ENCODE peak calls at places on chromosomes 2 and 18, in nine cellular contexts. One of them, this sample, is unnamed.

GRCh38 chr18:9989481-9989880 is 75.7 kb downstream of the VAPA start:
- DNase-seq in bronchial epithelial cell: no peak
- DNase-seq in BJ: no peak
- DNase-seq in PC-3: no peak
- DNase-seq in fibroblast of lung: no peak
- DNase-seq in heart right ventricle: no peak
- DNase-seq in NT2/D1: no peak
- DNase-seq in effector memory CD4-positive, alpha-beta T cell: no peak
- DNase-seq in endodermal cell: no peak
- DNase-seq in this sample: no peak

GRCh38 chr18:36580266-36580665 is 248.5 kb downstream of the TPGS2 start:
- DNase-seq in fibroblast of lung: peak; percentile 14
- DNase-seq in heart right ventricle: no peak
- DNase-seq in BJ: no peak
- DNase-seq in endodermal cell: no peak
- DNase-seq in NT2/D1: no peak
- DNase-seq in PC-3: no peak
- DNase-seq in effector memory CD4-positive, alpha-beta T cell: no peak
- DNase-seq in bronchial epithelial cell: peak; percentile 54
- DNase-seq in this sample: no peak

GRCh38 chr2:53568463-53568862 is 199.1 kb upstream of the CHAC2 start:
- DNase-seq in bronchial epithelial cell: peak; percentile 5
- DNase-seq in NT2/D1: no peak
- DNase-seq in effector memory CD4-positive, alpha-beta T cell: no peak
- DNase-seq in fibroblast of lung: peak; percentile 6
- DNase-seq in BJ: no peak
- DNase-seq in endodermal cell: no peak
- DNase-seq in PC-3: peak; percentile 10
- DNase-seq in heart right ventricle: no peak
- DNase-seq in this sample: no peak

GRCh38 chr2:111898703-111899514 is 502 bp downstream of the MERTK start:
- DNase-seq in endodermal cell: no peak
- DNase-seq in BJ: no peak
- DNase-seq in heart right ventricle: peak; percentile 37
- DNase-seq in PC-3: no peak
- DNase-seq in NT2/D1: peak; percentile 16
- DNase-seq in fibroblast of lung: no peak
- DNase-seq in bronchial epithelial cell: no peak
- DNase-seq in effector memory CD4-positive, alpha-beta T cell: no peak
- DNase-seq in this sample: no peak

GRCh38 chr2:47072018-47072691 is 83.0 kb downstream of the STPG4 start:
- DNase-seq in heart right ventricle: peak; percentile 87
- DNase-seq in fibroblast of lung: peak; percentile 90
- DNase-seq in effector memory CD4-positive, alpha-beta T cell: no peak
- DNase-seq in NT2/D1: no peak
- DNase-seq in endodermal cell: no peak
- DNase-seq in PC-3: no peak
- DNase-seq in bronchial epithelial cell: no peak
- DNase-seq in BJ: peak; percentile 69
- DNase-seq in this sample: peak; percentile 75

GRCh38 chr2:219502618-219503017 is 3.9 kb downstream of the GMPPA start:
- DNase-seq in BJ: no peak
- DNase-seq in heart right ventricle: no peak
- DNase-seq in NT2/D1: no peak
- DNase-seq in endodermal cell: no peak
- DNase-seq in bronchial epithelial cell: no peak
- DNase-seq in PC-3: no peak
- DNase-seq in fibroblast of lung: no peak
- DNase-seq in effector memory CD4-positive, alpha-beta T cell: no peak
- DNase-seq in this sample: no peak

GRCh38 chr18:3624818-3625716 is 175.1 kb downstream of the TGIF1 start:
- DNase-seq in BJ: peak; percentile 84
- DNase-seq in endodermal cell: peak; percentile 68
- DNase-seq in NT2/D1: no peak
- DNase-seq in heart right ventricle: no peak
- DNase-seq in fibroblast of lung: peak; percentile 92
- DNase-seq in effector memory CD4-positive, alpha-beta T cell: peak; percentile 39
- DNase-seq in bronchial epithelial cell: peak; percentile 93
- DNase-seq in PC-3: peak; percentile 95
- DNase-seq in this sample: peak; percentile 98

GRCh38 chr2:237441605-237442004 is 27.6 kb upstream of the COL6A3 start:
- DNase-seq in effector memory CD4-positive, alpha-beta T cell: no peak
- DNase-seq in BJ: no peak
- DNase-seq in NT2/D1: no peak
- DNase-seq in heart right ventricle: no peak
- DNase-seq in endodermal cell: no peak
- DNase-seq in PC-3: no peak
- DNase-seq in fibroblast of lung: peak; percentile 88
- DNase-seq in bronchial epithelial cell: peak; percentile 45
- DNase-seq in this sample: no peak

GRCh38 chr2:230323385-230324106 is 3.4 kb upstream of the SP140L start:
- DNase-seq in fibroblast of lung: no peak
- DNase-seq in effector memory CD4-positive, alpha-beta T cell: no peak
- DNase-seq in BJ: no peak
- DNase-seq in NT2/D1: no peak
- DNase-seq in endodermal cell: peak; percentile 58
- DNase-seq in bronchial epithelial cell: no peak
- DNase-seq in heart right ventricle: no peak
- DNase-seq in PC-3: no peak
- DNase-seq in this sample: no peak

GRCh38 chr2:145258903-145259579 is 739.1 kb upstream of the ZEB2 start:
- DNase-seq in bronchial epithelial cell: no peak
- DNase-seq in BJ: no peak
- DNase-seq in PC-3: no peak
- DNase-seq in NT2/D1: no peak
- DNase-seq in heart right ventricle: no peak
- DNase-seq in effector memory CD4-positive, alpha-beta T cell: no peak
- DNase-seq in endodermal cell: no peak
- DNase-seq in fibroblast of lung: no peak
- DNase-seq in this sample: no peak

GRCh38 chr2:230931556-230932231 is 6.7 kb upstream of the GPR55 start:
- DNase-seq in heart right ventricle: no peak
- DNase-seq in BJ: no peak
- DNase-seq in effector memory CD4-positive, alpha-beta T cell: no peak
- DNase-seq in endodermal cell: peak; percentile 38
- DNase-seq in NT2/D1: no peak
- DNase-seq in PC-3: no peak
- DNase-seq in fibroblast of lung: no peak
- DNase-seq in bronchial epithelial cell: no peak
- DNase-seq in this sample: no peak

GRCh38 chr2:43898134-43898957 is 59.6 kb downstream of the ABCG8 start:
- DNase-seq in bronchial epithelial cell: peak; percentile 15
- DNase-seq in heart right ventricle: no peak
- DNase-seq in PC-3: no peak
- DNase-seq in NT2/D1: no peak
- DNase-seq in effector memory CD4-positive, alpha-beta T cell: no peak
- DNase-seq in BJ: no peak
- DNase-seq in endodermal cell: peak; percentile 74
- DNase-seq in fibroblast of lung: peak; percentile 19
- DNase-seq in this sample: no peak

GRCh38 chr2:44974064-44974715 is 32.7 kb downstream of the SIX3 start:
- DNase-seq in effector memory CD4-positive, alpha-beta T cell: no peak
- DNase-seq in NT2/D1: peak; percentile 86
- DNase-seq in BJ: no peak
- DNase-seq in endodermal cell: peak; percentile 90
- DNase-seq in heart right ventricle: no peak
- DNase-seq in bronchial epithelial cell: peak; percentile 76
- DNase-seq in PC-3: peak; percentile 90
- DNase-seq in fibroblast of lung: peak; percentile 72
- DNase-seq in this sample: peak; percentile 66

GRCh38 chr18:35352778-35353177 is 8.6 kb upstream of the ZNF24 start:
- DNase-seq in fibroblast of lung: no peak
- DNase-seq in heart right ventricle: no peak
- DNase-seq in NT2/D1: no peak
- DNase-seq in PC-3: no peak
- DNase-seq in effector memory CD4-positive, alpha-beta T cell: no peak
- DNase-seq in endodermal cell: no peak
- DNase-seq in BJ: no peak
- DNase-seq in bronchial epithelial cell: no peak
- DNase-seq in this sample: no peak

GRCh38 chr18:35507623-35508022 is 9.9 kb upstream of the INO80C start:
- DNase-seq in BJ: no peak
- DNase-seq in NT2/D1: no peak
- DNase-seq in bronchial epithelial cell: no peak
- DNase-seq in heart right ventricle: no peak
- DNase-seq in endodermal cell: peak; percentile 32
- DNase-seq in effector memory CD4-positive, alpha-beta T cell: no peak
- DNase-seq in PC-3: peak; percentile 29
- DNase-seq in fibroblast of lung: no peak
- DNase-seq in this sample: no peak

DNA sequence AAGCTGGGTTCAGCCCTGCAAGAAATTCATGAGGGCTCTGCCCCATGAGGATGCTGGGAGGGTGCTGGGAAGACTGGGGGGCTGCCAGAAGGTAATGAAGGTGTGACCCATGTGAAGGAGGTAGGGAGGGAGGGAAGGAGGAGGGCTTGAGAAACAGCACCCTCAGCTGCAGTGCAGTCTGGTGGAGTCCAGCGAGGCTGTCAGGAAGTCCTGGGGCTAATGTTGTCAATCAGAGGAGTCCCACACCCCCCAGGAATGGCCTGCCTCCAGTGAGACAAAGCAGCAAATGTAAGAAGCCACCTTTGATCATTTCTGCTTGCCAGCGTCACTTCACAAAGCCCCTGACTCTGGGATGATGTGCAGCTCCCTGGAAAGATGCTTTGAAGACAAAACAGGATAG is 248.4 kb downstream of the SH3BP4 start:
- DNase-seq in heart right ventricle: no peak
- DNase-seq in endodermal cell: no peak
- DNase-seq in PC-3: no peak
- DNase-seq in bronchial epithelial cell: no peak
- DNase-seq in NT2/D1: no peak
- DNase-seq in fibroblast of lung: no peak
- DNase-seq in effector memory CD4-positive, alpha-beta T cell: no peak
- DNase-seq in BJ: no peak
- DNase-seq in this sample: no peak
- H3K27me3 ChIP-seq in heart right ventricle: peaks cover 5% of the 10 kb centered on the region
- H3K27me3 ChIP-seq in endodermal cell: no peaks in the 10 kb centered on the region
- H3K27me3 ChIP-seq in PC-3: no peaks in the 10 kb centered on the region
- H3K27me3 ChIP-seq in bronchial epithelial cell: no peaks in the 10 kb centered on the region
- H3K27me3 ChIP-seq in NT2/D1: peaks cover 57% of the 10 kb centered on the region
- H3K27me3 ChIP-seq in fibroblast of lung: no peaks in the 10 kb centered on the region
- H3K27me3 ChIP-seq in effector memory CD4-positive, alpha-beta T cell: no peaks in the 10 kb centered on the region
- H3K27me3 ChIP-seq in BJ: no peaks in the 10 kb centered on the region
- H3K27me3 ChIP-seq in this sample: no peaks in the 10 kb centered on the region

GRCh38 chr18:59311631-59312030 is 6.8 kb downstream of the CPLX4 start:
- DNase-seq in NT2/D1: no peak
- DNase-seq in fibroblast of lung: no peak
- DNase-seq in BJ: no peak
- DNase-seq in effector memory CD4-positive, alpha-beta T cell: no peak
- DNase-seq in PC-3: peak; percentile 58
- DNase-seq in endodermal cell: peak; percentile 75
- DNase-seq in heart right ventricle: no peak
- DNase-seq in bronchial epithelial cell: peak; percentile 80
- DNase-seq in this sample: no peak
- H3K27me3 ChIP-seq in NT2/D1: peaks cover 26% of the 10 kb centered on the region
- H3K27me3 ChIP-seq in fibroblast of lung: peaks cover 24% of the 10 kb centered on the region
- H3K27me3 ChIP-seq in BJ: peaks cover 17% of the 10 kb centered on the region
- H3K27me3 ChIP-seq in effector memory CD4-positive, alpha-beta T cell: peaks cover 18% of the 10 kb centered on the region
- H3K27me3 ChIP-seq in PC-3: no peaks in the 10 kb centered on the region
- H3K27me3 ChIP-seq in endodermal cell: peaks cover 41% of the 10 kb centered on the region
- H3K27me3 ChIP-seq in heart right ventricle: peaks cover 48% of the 10 kb centered on the region
- H3K27me3 ChIP-seq in bronchial epithelial cell: peaks cover 2% of the 10 kb centered on the region
- H3K27me3 ChIP-seq in this sample: peaks cover 21% of the 10 kb centered on the region

DNA sequence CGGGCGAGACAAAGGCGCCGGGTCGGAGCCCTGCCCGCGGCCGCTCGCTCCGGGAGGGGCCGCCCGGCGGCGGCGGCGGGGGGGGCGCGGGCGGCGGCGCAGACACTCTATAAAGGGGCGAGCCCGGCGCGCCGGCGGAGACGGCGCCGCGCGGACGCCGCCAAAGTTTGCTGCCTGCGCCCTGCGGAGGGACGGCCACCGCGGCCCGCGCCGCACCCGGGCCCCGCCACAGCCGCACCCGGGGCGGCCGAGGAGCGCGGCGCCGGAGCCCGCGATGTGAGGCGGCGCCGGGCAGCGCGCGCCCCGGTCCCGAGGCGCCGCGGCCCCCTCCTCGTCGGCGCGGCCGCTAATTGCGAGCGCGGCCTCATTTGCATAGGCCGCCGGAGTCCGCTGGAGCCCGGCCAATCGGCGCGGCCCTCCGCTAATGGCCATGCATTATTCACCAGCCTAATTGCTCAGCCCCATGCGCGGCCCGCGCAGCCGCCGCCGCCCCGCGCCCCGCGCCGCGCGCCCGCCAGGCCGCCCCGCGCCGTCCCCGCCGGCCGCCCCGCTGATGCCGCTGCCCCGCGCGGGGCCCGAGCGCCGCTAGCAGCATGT is at the start of gene SALL3:
- DNase-seq in PC-3: no peak
- DNase-seq in heart right ventricle: no peak
- DNase-seq in fibroblast of lung: no peak
- DNase-seq in BJ: no peak
- DNase-seq in endodermal cell: peak; percentile 91
- DNase-seq in effector memory CD4-positive, alpha-beta T cell: no peak
- DNase-seq in NT2/D1: no peak
- DNase-seq in bronchial epithelial cell: no peak
- DNase-seq in this sample: no peak
- H3K27me3 ChIP-seq in PC-3: peaks cover 58% of the 10 kb centered on the region
- H3K27me3 ChIP-seq in heart right ventricle: peaks cover 93% of the 10 kb centered on the region
- H3K27me3 ChIP-seq in fibroblast of lung: peaks cover 37% of the 10 kb centered on the region
- H3K27me3 ChIP-seq in BJ: peaks cover 22% of the 10 kb centered on the region
- H3K27me3 ChIP-seq in endodermal cell: peaks cover 46% of the 10 kb centered on the region
- H3K27me3 ChIP-seq in effector memory CD4-positive, alpha-beta T cell: peaks cover 45% of the 10 kb centered on the region
- H3K27me3 ChIP-seq in NT2/D1: peaks cover 31% of the 10 kb centered on the region
- H3K27me3 ChIP-seq in bronchial epithelial cell: peaks cover 42% of the 10 kb centered on the region
- H3K27me3 ChIP-seq in this sample: no peaks in the 10 kb centered on the region

GRCh38 chr2:26598336-26599006 is 42.7 kb downstream of the CIB4 start:
- DNase-seq in fibroblast of lung: no peak
- DNase-seq in PC-3: no peak
- DNase-seq in effector memory CD4-positive, alpha-beta T cell: no peak
- DNase-seq in endodermal cell: peak; percentile 41
- DNase-seq in BJ: no peak
- DNase-seq in heart right ventricle: no peak
- DNase-seq in bronchial epithelial cell: no peak
- DNase-seq in NT2/D1: no peak
- DNase-seq in this sample: no peak

GRCh38 chr2:26595146-26595545 is 46.0 kb downstream of the CIB4 start:
- DNase-seq in NT2/D1: no peak
- DNase-seq in fibroblast of lung: no peak
- DNase-seq in PC-3: no peak
- DNase-seq in endodermal cell: peak; percentile 20
- DNase-seq in BJ: no peak
- DNase-seq in effector memory CD4-positive, alpha-beta T cell: no peak
- DNase-seq in bronchial epithelial cell: no peak
- DNase-seq in heart right ventricle: no peak
- DNase-seq in this sample: no peak

GRCh38 chr2:26591619-26592505 is 49.3 kb downstream of the CIB4 start:
- DNase-seq in PC-3: no peak
- DNase-seq in effector memory CD4-positive, alpha-beta T cell: no peak
- DNase-seq in endodermal cell: peak; percentile 66
- DNase-seq in BJ: no peak
- DNase-seq in heart right ventricle: no peak
- DNase-seq in fibroblast of lung: no peak
- DNase-seq in NT2/D1: no peak
- DNase-seq in bronchial epithelial cell: no peak
- DNase-seq in this sample: peak; percentile 22

GRCh38 chr2:26599387-26599786 is 41.8 kb downstream of the CIB4 start:
- DNase-seq in bronchial epithelial cell: no peak
- DNase-seq in BJ: no peak
- DNase-seq in endodermal cell: no peak
- DNase-seq in effector memory CD4-positive, alpha-beta T cell: no peak
- DNase-seq in PC-3: no peak
- DNase-seq in NT2/D1: no peak
- DNase-seq in heart right ventricle: no peak
- DNase-seq in fibroblast of lung: no peak
- DNase-seq in this sample: no peak

GRCh38 chr2:26597197-26597596 is 44.0 kb downstream of the CIB4 start:
- DNase-seq in effector memory CD4-positive, alpha-beta T cell: no peak
- DNase-seq in bronchial epithelial cell: peak; percentile 64
- DNase-seq in endodermal cell: no peak
- DNase-seq in heart right ventricle: no peak
- DNase-seq in PC-3: peak; percentile 22
- DNase-seq in NT2/D1: no peak
- DNase-seq in fibroblast of lung: no peak
- DNase-seq in BJ: no peak
- DNase-seq in this sample: no peak
- H3K27me3 ChIP-seq in effector memory CD4-positive, alpha-beta T cell: peaks cover 7% of the 10 kb centered on the region
- H3K27me3 ChIP-seq in bronchial epithelial cell: peaks cover 4% of the 10 kb centered on the region
- H3K27me3 ChIP-seq in endodermal cell: peaks cover 6% of the 10 kb centered on the region
- H3K27me3 ChIP-seq in heart right ventricle: peaks cover 78% of the 10 kb centered on the region
- H3K27me3 ChIP-seq in PC-3: peaks cover 47% of the 10 kb centered on the region
- H3K27me3 ChIP-seq in NT2/D1: no peaks in the 10 kb centered on the region
- H3K27me3 ChIP-seq in fibroblast of lung: peaks cover 11% of the 10 kb centered on the region
- H3K27me3 ChIP-seq in BJ: peaks cover 17% of the 10 kb centered on the region
- H3K27me3 ChIP-seq in this sample: peaks cover 48% of the 10 kb centered on the region